ENCODE peak calls at places on chromosomes 11 and 22, in five cellular contexts. Z is cardiac fibroblast, W is tibial artery, N is adrenal gland, B is AG10803. S is an unnamed sample.

GRCh38 chr11:83259559-83259958 is 26.6 kb downstream of the CCDC90B start:
- DNase-seq in Z (no peak), W (no peak), N (no peak), B (no peak), S (no peak)

GRCh38 chr22:26364066-26365015 is 64.7 kb upstream of the ASPHD2 start:
- DNase-seq in Z (peak), W (peak), N (peak), B (peak), S (peak)

GRCh38 chr11:17384002-17384511 is 4.4 kb downstream of the KCNJ11 start:
- DNase-seq in Z (peak), W (no peak), N (peak), B (peak), S (peak)

GRCh38 chr11:12180257-12181205 is 70.1 kb downstream of the MICAL2 start:
- DNase-seq in Z (peak), W (no peak), N (no peak), B (no peak), S (no peak)

GRCh38 chr11:12235945-12236743 is 125.8 kb downstream of the MICAL2 start:
- DNase-seq in Z (peak), W (peak), N (peak), B (peak), S (peak)

GRCh38 chr22:21570398-21570797 is 2.9 kb downstream of the UBE2L3 start:
- DNase-seq in Z (no peak), W (no peak), N (no peak), B (no peak), S (no peak)

GRCh38 chr22:26828311-26828710 is 170.9 kb downstream of the MIAT start:
- DNase-seq in Z (no peak), W (no peak), N (no peak), B (peak), S (no peak)

GRCh38 chr11:61004037-61004641 is 32.7 kb downstream of the CD6 start:
- DNase-seq in Z (peak), W (no peak), N (no peak), B (no peak), S (peak)

GRCh38 chr11:11243258-11243789 is 109.7 kb downstream of the CSNK2A3 start:
- DNase-seq in Z (no peak), W (peak), N (no peak), B (no peak), S (no peak)

GRCh38 chr22:29031236-29031982 is 30.2 kb downstream of the C22orf31 start:
- DNase-seq in Z (peak), W (peak), N (peak), B (peak), S (peak)

GRCh38 chr11:10534331-10534730 is 6.7 kb downstream of the RNF141 start:
- DNase-seq in Z (no peak), W (no peak), N (no peak), B (no peak), S (no peak)

GRCh38 chr11:86802601-86803051 is 2.3 kb downstream of the PRSS23 start:
- DNase-seq in Z (peak), W (no peak), N (peak), B (peak), S (peak)

GRCh38 chr11:102110761-102111010 is 439 bp downstream of the YAP1 start:
- DNase-seq in Z (no peak), W (no peak), N (no peak), B (no peak), S (no peak)

GRCh38 chr11:15629690-15630321 is 515.1 kb downstream of the INSC start:
- DNase-seq in Z (peak), W (peak), N (peak), B (no peak), S (peak)

GRCh38 chr11:44051171-44051570 is 3.4 kb downstream of the ACCSL start:
- DNase-seq in Z (no peak), W (peak), N (no peak), B (no peak), S (no peak)

GRCh38 chr11:56624661-56625110 is 10.0 kb upstream of the OR5M1 start:
- DNase-seq in Z (peak), W (no peak), N (no peak), B (peak), S (peak)

GRCh38 chr11:72239849-72240460 is 4.0 kb downstream of the PHOX2A start:
- DNase-seq in Z (peak), W (no peak), N (peak), B (peak), S (peak)

GRCh38 chr22:21754523-21755128 is 19.0 kb upstream of the YPEL1 start:
- DNase-seq in Z (peak), W (peak), N (no peak), B (peak), S (peak)

GRCh38 chr11:72594493-72595291 is 79.5 kb downstream of the PDE2A start:
- DNase-seq in Z (no peak), W (no peak), N (no peak), B (no peak), S (no peak)

GRCh38 chr11:44534215-44534711 is 31.2 kb upstream of the CD82 start:
- DNase-seq in Z (no peak), W (no peak), N (no peak), B (no peak), S (no peak)

GRCh38 chr11:117997436-117998200 is 11.4 kb downstream of the IL10RA start:
- DNase-seq in Z (no peak), W (peak), N (peak), B (no peak), S (no peak)

GRCh38 chr22:46150615-46151423 is 493 bp downstream of the PPARA start:
- DNase-seq in Z (no peak), W (no peak), N (no peak), B (no peak), S (no peak)

GRCh38 chr11:9796854-9797253 is 133.0 kb downstream of the SWAP70 start:
- DNase-seq in Z (no peak), W (no peak), N (no peak), B (peak), S (no peak)

GRCh38 chr22:27542602-27543001 is 259.0 kb downstream of the MN1 start:
- DNase-seq in Z (peak), W (no peak), N (no peak), B (no peak), S (no peak)

GRCh38 chr11:44011797-44012196 is 36.0 kb upstream of the ACCSL start:
- DNase-seq in Z (peak), W (no peak), N (peak), B (peak), S (peak)

GRCh38 chr11:2685566-2686359 is 14.0 kb downstream of the KCNQ1OT1 start:
- DNase-seq in Z (no peak), W (no peak), N (peak), B (no peak), S (no peak)

GRCh38 chr11:124724854-124725718 is 14.7 kb upstream of the NRGN start:
- DNase-seq in Z (no peak), W (no peak), N (no peak), B (no peak), S (no peak)

GRCh38 chr11:19696073-19696472 is 16.6 kb upstream of the NAV2 start:
- DNase-seq in Z (no peak), W (no peak), N (no peak), B (no peak), S (no peak)

GRCh38 chr11:19694796-19695345 is 17.8 kb upstream of the NAV2 start:
- DNase-seq in Z (no peak), W (no peak), N (no peak), B (no peak), S (no peak)

GRCh38 chr11:19698493-19699292 is 13.9 kb upstream of the NAV2 start:
- DNase-seq in Z (peak), W (peak), N (no peak), B (peak), S (peak)

GRCh38 chr11:19696904-19697303 is 15.7 kb upstream of the NAV2 start:
- DNase-seq in Z (no peak), W (no peak), N (no peak), B (no peak), S (no peak)

DNA sequence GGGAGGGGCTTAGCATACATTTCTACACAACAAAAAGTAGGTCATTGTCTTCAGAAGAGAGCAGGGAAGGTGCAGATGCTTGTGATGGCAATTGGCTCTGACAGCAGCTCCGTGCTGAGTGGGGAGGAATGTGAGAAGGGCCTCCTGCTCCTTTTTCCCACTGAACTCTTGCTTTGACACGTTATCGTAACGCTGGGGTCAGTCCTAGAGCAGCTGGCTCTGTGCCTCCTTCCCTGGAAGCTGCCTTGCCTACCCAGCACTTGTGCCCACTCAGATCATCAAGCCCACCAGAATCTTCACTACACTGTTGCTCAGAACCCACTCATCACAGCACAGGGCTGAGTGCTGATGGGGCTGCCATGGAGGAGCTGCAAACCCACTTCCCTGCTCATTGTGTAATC is 14.9 kb upstream of the NAV2 start:
- DNase-seq in Z (no peak), W (no peak), N (no peak), B (peak), S (no peak)
- H3K4me3 ChIP-seq in Z (no peak), W (no peak), N (no peak), B (no peak), S (no peak)

GRCh38 chr11:62536301-62536957 is 10.2 kb downstream of the AHNAK start:
- DNase-seq in Z (no peak), W (no peak), N (no peak), B (no peak), S (no peak)

GRCh38 chr11:62538470-62539237 is 8.0 kb downstream of the AHNAK start:
- DNase-seq in Z (no peak), W (no peak), N (no peak), B (no peak), S (no peak)

GRCh38 chr11:62540804-62541671 is 5.6 kb downstream of the AHNAK start:
- DNase-seq in Z (no peak), W (peak), N (peak), B (no peak), S (no peak)

GRCh38 chr11:62542111-62542745 is 4.4 kb downstream of the AHNAK start:
- DNase-seq in Z (no peak), W (no peak), N (no peak), B (no peak), S (no peak)

DNA sequence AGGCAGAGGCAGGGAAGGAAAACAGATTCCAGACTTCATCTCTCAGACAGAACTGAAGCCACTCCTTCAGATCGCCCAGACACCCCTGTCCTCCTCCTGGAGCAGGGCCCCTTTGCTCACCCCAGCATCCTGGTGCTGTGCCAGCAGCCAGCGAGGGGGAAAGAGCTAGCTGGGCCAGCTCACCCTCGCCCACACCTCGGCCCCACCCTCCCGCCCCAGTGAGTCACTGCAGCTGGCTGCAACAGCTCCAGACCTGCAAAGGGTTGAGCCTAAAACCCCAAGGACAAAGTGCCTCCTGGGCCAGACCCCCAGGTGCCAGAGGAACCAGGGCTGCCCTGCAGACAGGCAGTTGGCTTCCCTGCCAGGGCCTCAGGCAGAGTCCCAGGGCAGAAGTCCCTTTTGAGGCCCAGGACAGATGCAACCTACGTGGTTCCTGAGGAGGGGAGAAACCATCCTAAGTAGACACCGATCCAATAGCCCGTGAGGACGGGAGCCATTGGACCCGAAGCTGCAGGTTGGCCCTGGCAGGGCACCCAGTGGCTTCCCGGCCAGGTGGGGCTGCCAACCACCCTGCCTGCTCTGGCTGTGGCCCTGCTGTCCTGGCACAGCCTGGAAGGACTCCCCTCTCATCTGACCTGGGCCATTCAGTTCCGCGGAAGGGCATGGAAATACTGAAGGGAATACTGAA is 7.2 kb downstream of the AHNAK start:
- DNase-seq in Z (peak), W (no peak), N (peak), B (peak), S (peak)
- H3K4me3 ChIP-seq in Z (peak), W (peak), N (no peak), B (peak), S (peak)

GRCh38 chr11:330694-331314 is 10.1 kb upstream of the IFITM3 start:
- DNase-seq in Z (no peak), W (no peak), N (no peak), B (no peak), S (no peak)
- H3K4me3 ChIP-seq in Z (no peak), W (no peak), N (no peak), B (no peak), S (no peak)

DNA sequence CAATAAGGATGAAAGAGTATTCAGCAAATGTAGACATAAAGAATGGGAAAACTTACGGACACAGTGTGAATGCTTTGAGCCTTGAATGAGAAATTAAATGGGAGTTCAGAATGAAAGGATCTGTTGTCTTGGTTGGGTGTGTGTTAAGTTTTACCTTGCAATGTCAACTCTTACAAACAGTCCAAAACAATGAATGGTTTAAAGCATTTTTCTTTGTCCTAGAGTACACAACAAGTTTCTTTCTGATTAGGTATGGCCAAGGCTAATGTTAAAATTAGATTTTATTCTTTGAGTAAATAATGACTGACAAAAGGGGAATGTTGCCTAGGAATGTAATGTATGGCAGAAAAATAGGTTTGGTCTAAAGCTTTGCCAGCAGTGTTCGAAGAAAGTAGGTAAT is 2.5 kb downstream of the PTS start:
- DNase-seq in Z (no peak), W (no peak), N (no peak), B (no peak), S (no peak)
- H3K4me3 ChIP-seq in Z (no peak), W (no peak), N (no peak), B (no peak), S (no peak)

GRCh38 chr11:62689421-62690183 is at the start of gene LRRN4CL:
- DNase-seq in Z (peak), W (peak), N (peak), B (peak), S (peak)
- H3K4me3 ChIP-seq in Z (no peak), W (peak), N (no peak), B (peak), S (peak)

GRCh38 chr11:77127969-77128691 is at the start of gene MYO7A:
- DNase-seq in Z (no peak), W (peak), N (peak), B (no peak), S (peak)
- H3K4me3 ChIP-seq in Z (peak), W (peak), N (no peak), B (peak), S (peak)

GRCh38 chr11:65303542-65303941 is 11.1 kb upstream of the CDC42EP2 start:
- DNase-seq in Z (no peak), W (no peak), N (no peak), B (no peak), S (no peak)

GRCh38 chr11:65301491-65302329 is 13.0 kb upstream of the CDC42EP2 start:
- DNase-seq in Z (peak), W (no peak), N (no peak), B (no peak), S (no peak)

GRCh38 chr11:65305501-65306268 is 9.0 kb upstream of the CDC42EP2 start:
- DNase-seq in Z (peak), W (no peak), N (no peak), B (no peak), S (peak)

GRCh38 chr11:65304110-65304509 is 10.6 kb upstream of the CDC42EP2 start:
- DNase-seq in Z (no peak), W (no peak), N (no peak), B (no peak), S (no peak)

GRCh38 chr11:65304613-65305012 is 10.1 kb upstream of the CDC42EP2 start:
- DNase-seq in Z (no peak), W (no peak), N (no peak), B (no peak), S (no peak)
- H3K4me3 ChIP-seq in Z (no peak), W (no peak), N (no peak), B (no peak), S (no peak)

GRCh38 chr11:132358573-132358953 is 988.1 kb downstream of the NTM start:
- DNase-seq in Z (no peak), W (no peak), N (no peak), B (no peak), S (no peak)
- H3K4me3 ChIP-seq in Z (no peak), W (no peak), N (no peak), B (no peak), S (no peak)